ENCODE peak calls at places on chromosomes 12 and 14, in six cellular contexts. S is H4; Y is glutamatergic neuron; T is stimulated activated CD8-positive, alpha-beta memory T cell treated with anti-CD3 and anti-CD28 coated beads, Interleukin-15, amount 100 ng/mL, for 1 hour; U is cardiac muscle cell; W is AG04450. P is an unnamed sample.

GRCh38 chr12:101298426-101298825 is 18.5 kb downstream of the UTP20 start:
- DNase-seq in S (peak), Y (no peak), T (no peak), U (no peak), W (no peak), P (peak)

GRCh38 chr14:100306506-100307214 is 416 bp upstream of the SLC25A29 start:
- DNase-seq in S (peak), Y (peak), T (peak), U (peak), W (no peak), P (peak)

GRCh38 chr12:104903648-104904423 is 54.3 kb downstream of the SLC41A2 start:
- DNase-seq in S (no peak), Y (no peak), T (no peak), U (no peak), W (no peak), P (no peak)

GRCh38 chr12:51482808-51483532 is 58.3 kb downstream of the SLC4A8 start:
- DNase-seq in S (no peak), Y (no peak), T (no peak), U (no peak), W (no peak), P (no peak)

GRCh38 chr14:73865536-73866113 is 14.0 kb downstream of the PTGR2 start:
- DNase-seq in S (no peak), Y (no peak), T (no peak), U (no peak), W (no peak), P (no peak)

GRCh38 chr14:89214221-89214965 is 202.6 kb downstream of the FOXN3 start:
- DNase-seq in S (no peak), Y (no peak), T (no peak), U (no peak), W (no peak), P (no peak)

GRCh38 chr12:11600199-11600598 is 49.3 kb upstream of the ETV6 start:
- DNase-seq in S (no peak), Y (no peak), T (no peak), U (no peak), W (no peak), P (no peak)

GRCh38 chr12:62957233-62957953 is 22.4 kb upstream of the PPM1H start:
- DNase-seq in S (peak), Y (no peak), T (no peak), U (peak), W (no peak), P (no peak)

GRCh38 chr12:123131879-123132402 is 18.9 kb downstream of the PITPNM2 start:
- DNase-seq in S (no peak), Y (no peak), T (no peak), U (no peak), W (no peak), P (no peak)

GRCh38 chr14:33602396-33602795 is 348.5 kb downstream of the EGLN3 start:
- DNase-seq in S (peak), Y (no peak), T (no peak), U (peak), W (no peak), P (no peak)

GRCh38 chr12:74317078-74317581 is 220.5 kb upstream of the ATXN7L3B start:
- DNase-seq in S (peak), Y (no peak), T (no peak), U (peak), W (no peak), P (no peak)